ENCODE peak calls at places on chromosomes 6 and 20, in ten cellular contexts. T, O, K, D, L, R, A, X, V and I are unnamed samples.

GRCh38 chr6:8006208-8006607 is 58.0 kb downstream of the BLOC1S5 start:
- DNase-seq in L (peak), V (no peak), T (peak), X (no peak), D (no peak), R (peak), K (peak), O (no peak), A (peak), I (no peak)

GRCh38 chr6:148999921-149000589 is 253.2 kb downstream of the UST start:
- DNase-seq in A (peak), O (no peak), D (no peak), R (peak), L (no peak), V (no peak), X (no peak), K (peak), T (no peak), I (no peak)

GRCh38 chr6:47727391-47727790 is 29.0 kb downstream of the ADGRF4 start:
- DNase-seq in T (no peak), K (no peak), X (no peak), L (no peak), A (no peak), R (no peak), O (no peak), D (no peak), V (no peak), I (no peak)

GRCh38 chr20:944774-945410 is 28.8 kb upstream of the ANGPT4 start:
- DNase-seq in R (no peak), K (no peak), T (no peak), O (no peak), L (no peak), X (no peak), D (no peak), A (no peak), V (no peak), I (no peak)

GRCh38 chr6:107809966-107810365 is 14.1 kb downstream of the SCML4 start:
- DNase-seq in T (no peak), L (no peak), D (no peak), V (no peak), K (no peak), O (no peak), R (no peak), A (no peak), X (no peak), I (no peak)

GRCh38 chr6:100420711-100421110 is 44.0 kb downstream of the SIM1 start:
- DNase-seq in L (no peak), X (no peak), V (no peak), D (no peak), K (no peak), A (no peak), T (no peak), R (no peak), O (no peak), I (no peak)

GRCh38 chr20:3209023-3209945 is at the start of gene ITPA:
- DNase-seq in D (peak), V (peak), X (peak), O (peak), A (peak), K (peak), L (peak), R (peak), T (no peak), I (no peak)

GRCh38 chr6:143536461-143536865 is 24.9 kb upstream of the FUCA2 start:
- DNase-seq in D (peak), K (peak), T (no peak), V (peak), L (peak), R (peak), A (peak), X (peak), O (peak), I (no peak)